ENCODE peak calls at places on chromosomes 13 and 19, in five cellular contexts. F is tibial nerve, Z is ovary, A is PC-3, Y is fibroblast of lung. T is an unnamed sample.

GRCh38 chr19:11091343-11092153 is 2.3 kb downstream of the LDLR start:
- DNase-seq in F (no peak), Z (peak), A (peak), Y (peak), T (peak)

GRCh38 chr13:113802761-113803160 is 43.7 kb downstream of the TMEM255B start:
- DNase-seq in F (no peak), Z (peak), A (no peak), Y (no peak), T (no peak)

GRCh38 chr19:46471778-46472543 is 598 bp upstream of the PNMA8A start:
- DNase-seq in F (no peak), Z (no peak), A (no peak), Y (no peak), T (no peak)

GRCh38 chr19:9961103-9961502 is 24.8 kb upstream of the OLFM2 start:
- DNase-seq in F (no peak), Z (no peak), A (no peak), Y (no peak), T (no peak)

GRCh38 chr13:111344471-111345191 is 24.2 kb downstream of the TEX29 start:
- DNase-seq in F (no peak), Z (no peak), A (peak), Y (peak), T (no peak)

GRCh38 chr19:42461700-42462324 is 19.1 kb upstream of the CXCL17 start:
- DNase-seq in F (no peak), Z (no peak), A (no peak), Y (no peak), T (no peak)

GRCh38 chr13:43244482-43244881 is 221.1 kb downstream of the DNAJC15 start:
- DNase-seq in F (no peak), Z (no peak), A (no peak), Y (no peak), T (no peak)

GRCh38 chr19:47428177-47428894 is 9.0 kb upstream of the MEIS3 start:
- DNase-seq in F (peak), Z (peak), A (peak), Y (peak), T (peak)

GRCh38 chr13:24203726-24204295 is 43.3 kb downstream of the SPATA13 start:
- DNase-seq in F (no peak), Z (no peak), A (peak), Y (no peak), T (peak)

GRCh38 chr19:50492303-50493052 is 15.8 kb upstream of the GARIN5A start:
- DNase-seq in F (no peak), Z (no peak), A (peak), Y (no peak), T (no peak)

GRCh38 chr13:76812971-76813691 is 73.1 kb downstream of the KCTD12 start:
- DNase-seq in F (peak), Z (no peak), A (no peak), Y (peak), T (no peak)

GRCh38 chr19:53553159-53553558 is 15.2 kb downstream of the ZNF331 start:
- DNase-seq in F (no peak), Z (no peak), A (no peak), Y (no peak), T (no peak)

GRCh38 chr19:4523306-4524110 is 5.2 kb upstream of the PLIN4 start:
- DNase-seq in F (peak), Z (peak), A (peak), Y (peak), T (no peak)

GRCh38 chr13:23883255-23883654 is 5.9 kb downstream of the MIPEP start:
- DNase-seq in F (no peak), Z (no peak), A (no peak), Y (no peak), T (no peak)

GRCh38 chr13:106586764-106587163 is 18.8 kb upstream of the ARGLU1 start:
- DNase-seq in F (no peak), Z (no peak), A (no peak), Y (no peak), T (no peak)

GRCh38 chr19:17996826-17997316 is 11.1 kb upstream of the ARRDC2 start:
- DNase-seq in F (peak), Z (peak), A (peak), Y (peak), T (no peak)

GRCh38 chr13:28463481-28463880 is 31.4 kb downstream of the FLT1 start:
- DNase-seq in F (no peak), Z (no peak), A (no peak), Y (no peak), T (no peak)

GRCh38 chr19:17765069-17765618 is 13.9 kb downstream of the FCHO1 start:
- DNase-seq in F (peak), Z (no peak), A (peak), Y (no peak), T (no peak)

GRCh38 chr19:41198559-41198958 is 5.5 kb downstream of the CYP2S1 start:
- DNase-seq in F (no peak), Z (no peak), A (no peak), Y (no peak), T (no peak)

GRCh38 chr19:46624958-46625661 is at the start of gene PTGIR:
- DNase-seq in F (peak), Z (no peak), A (no peak), Y (peak), T (no peak)

GRCh38 chr13:113664751-113665581 is 2.1 kb upstream of the GRK1 start:
- DNase-seq in F (no peak), Z (peak), A (no peak), Y (no peak), T (no peak)

GRCh38 chr19:6423499-6424189 is 967 bp downstream of the KHSRP start:
- DNase-seq in F (no peak), Z (no peak), A (peak), Y (peak), T (no peak)

GRCh38 chr13:94640676-94641075 is 39.0 kb downstream of the GPR180 start:
- DNase-seq in F (no peak), Z (no peak), A (peak), Y (no peak), T (no peak)

GRCh38 chr19:32223595-32224370 is 121.6 kb upstream of the ZNF507 start:
- DNase-seq in F (no peak), Z (no peak), A (no peak), Y (no peak), T (no peak)
- H3K4me3 ChIP-seq in F (no peak), Z (no peak), A (no peak), Y (no peak), T (no peak)

GRCh38 chr19:38704488-38705026 is 39.7 kb downstream of the CAPN12 start:
- DNase-seq in F (no peak), Z (no peak), A (no peak), Y (no peak), T (no peak)
- TF ChIP-seq CTCF in F (no peak), Z (no peak), A (no peak), Y (no peak), T (no peak)

GRCh38 chr13:87536499-87536898 is 134.7 kb upstream of the SLITRK5 start:
- DNase-seq in F (no peak), Z (no peak), A (no peak), Y (no peak), T (peak)

GRCh38 chr13:87536899-87537298 is 134.3 kb upstream of the SLITRK5 start:
- DNase-seq in F (no peak), Z (no peak), A (no peak), Y (no peak), T (no peak)

GRCh38 chr13:87537946-87538345 is 133.2 kb upstream of the SLITRK5 start:
- DNase-seq in F (no peak), Z (no peak), A (no peak), Y (no peak), T (no peak)

GRCh38 chr13:87538366-87539052 is 132.7 kb upstream of the SLITRK5 start:
- DNase-seq in F (no peak), Z (no peak), A (no peak), Y (no peak), T (no peak)

GRCh38 chr13:87535911-87536310 is 135.3 kb upstream of the SLITRK5 start:
- DNase-seq in F (no peak), Z (no peak), A (peak), Y (no peak), T (no peak)
- H3K4me3 ChIP-seq in F (no peak), Z (no peak), A (no peak), Y (no peak), T (no peak)

DNA sequence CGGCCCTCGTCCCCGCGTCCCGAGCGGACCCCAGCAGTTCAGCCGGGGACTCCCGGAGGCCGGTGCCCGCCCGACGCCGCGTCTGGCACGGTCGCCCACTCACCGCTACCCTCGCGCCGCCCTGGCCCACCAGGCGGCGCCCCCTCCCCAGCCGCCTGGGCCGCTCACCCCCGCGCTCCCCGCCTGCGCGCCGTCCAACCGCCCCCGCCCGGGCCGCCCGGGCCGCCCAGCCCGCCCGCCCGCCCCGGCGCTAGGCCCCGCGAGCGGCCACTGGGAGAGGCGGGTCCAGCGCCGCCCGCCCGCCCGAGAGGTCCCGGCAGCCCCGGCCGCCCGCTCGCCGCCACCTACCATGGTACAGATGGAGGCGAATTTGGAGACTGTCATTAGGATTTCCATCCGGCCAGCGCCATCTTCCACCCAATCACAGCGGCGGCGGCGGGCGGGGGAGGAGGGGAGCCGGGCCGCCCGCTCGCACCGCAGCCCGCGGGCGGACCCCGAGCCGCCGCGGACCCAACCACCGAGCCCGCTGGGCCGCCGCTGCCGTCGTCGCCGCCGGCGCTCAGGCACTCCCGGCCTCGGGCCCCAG is at the start of gene USP12:
- DNase-seq in F (peak), Z (no peak), A (no peak), Y (peak), T (no peak)
- TF ChIP-seq CTCF in F (no peak), Z (no peak), A (no peak), Y (no peak), T (no peak)

GRCh38 chr19:1445185-1445931 is 4.6 kb upstream of the APC2 start:
- DNase-seq in F (peak), Z (peak), A (peak), Y (peak), T (no peak)
- H3K4me3 ChIP-seq in F (peak), Z (peak), A (peak), Y (peak), T (peak)

GRCh38 chr19:3340340-3340739 is 26.0 kb upstream of the NFIC start:
- DNase-seq in F (no peak), Z (no peak), A (no peak), Y (no peak), T (no peak)

GRCh38 chr19:3338541-3339181 is 27.7 kb upstream of the NFIC start:
- DNase-seq in F (no peak), Z (peak), A (no peak), Y (no peak), T (no peak)

GRCh38 chr19:3344608-3345598 is 21.5 kb upstream of the NFIC start:
- DNase-seq in F (no peak), Z (no peak), A (no peak), Y (no peak), T (no peak)

GRCh38 chr19:3343619-3344502 is 22.5 kb upstream of the NFIC start:
- DNase-seq in F (peak), Z (peak), A (peak), Y (peak), T (peak)

DNA sequence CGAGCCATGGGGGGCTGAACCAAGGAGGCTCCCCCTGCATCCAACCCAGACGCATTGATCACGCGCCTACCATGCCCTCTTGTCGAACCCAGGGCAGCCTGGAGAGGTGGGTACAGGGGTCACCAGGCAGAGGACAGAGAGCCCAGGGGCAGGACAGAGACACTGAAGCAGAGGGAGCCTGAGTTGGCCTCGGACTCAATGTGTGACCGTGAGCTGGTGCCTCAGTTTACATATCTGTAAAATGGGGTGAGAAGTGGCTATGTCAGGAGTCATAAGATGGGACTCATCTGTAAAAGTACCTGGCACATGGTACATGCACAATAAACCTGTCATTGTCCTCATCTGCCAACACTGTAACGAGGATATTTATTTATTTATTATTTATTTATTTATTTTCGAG is 24.1 kb upstream of the NFIC start:
- DNase-seq in F (no peak), Z (no peak), A (no peak), Y (no peak), T (no peak)
- TF ChIP-seq CTCF in F (no peak), Z (no peak), A (no peak), Y (no peak), T (no peak)

GRCh38 chr19:8458380-8458779 is 13.6 kb downstream of the HNRNPM start:
- DNase-seq in F (no peak), Z (no peak), A (no peak), Y (no peak), T (no peak)

GRCh38 chr19:8459095-8459494 is 14.3 kb downstream of the HNRNPM start:
- DNase-seq in F (no peak), Z (no peak), A (no peak), Y (no peak), T (no peak)

GRCh38 chr19:8460516-8461298 is 15.9 kb downstream of the HNRNPM start:
- DNase-seq in F (no peak), Z (no peak), A (no peak), Y (no peak), T (no peak)

GRCh38 chr19:8461376-8461775 is 16.6 kb downstream of the HNRNPM start:
- DNase-seq in F (no peak), Z (no peak), A (no peak), Y (no peak), T (no peak)

GRCh38 chr19:8459520-8460260 is 14.9 kb downstream of the HNRNPM start:
- DNase-seq in F (no peak), Z (no peak), A (peak), Y (peak), T (no peak)
- H3K4me3 ChIP-seq in F (no peak), Z (no peak), A (peak), Y (peak), T (no peak)

T was measured in astrocyte of the cerebellum.